ENCODE peak calls at places on chromosome 17, in six cellular contexts. U is heart left ventricle, B is Peyer's patch, T is brain microvascular endothelial cell, S is H1, X is endodermal cell. J is an unnamed sample.

GRCh38 chr17:10380631-10381408 is 8.0 kb upstream of the MYH13 start:
- DNase-seq in U (no peak), B (no peak), T (no peak), S (no peak), X (no peak), J (no peak)

GRCh38 chr17:17516315-17516930 is 20.2 kb upstream of the RASD1 start:
- DNase-seq in U (no peak), B (no peak), T (no peak), S (no peak), X (no peak), J (peak; percentile 21)

GRCh38 chr17:38415250-38416194 is 12.7 kb upstream of the ARHGAP23 start:
- DNase-seq in U (peak; percentile 35), B (no peak), T (peak; percentile 31), S (peak; percentile 86), X (peak; percentile 90), J (no peak)

GRCh38 chr17:1562178-1562643 is 381 bp downstream of the PITPNA start:
- DNase-seq in U (peak; percentile 70), B (no peak), T (no peak), S (no peak), X (peak; percentile 87), J (peak; percentile 83)

GRCh38 chr17:51128089-51128488 is 7.4 kb upstream of the SPAG9 start:
- DNase-seq in U (no peak), B (no peak), T (no peak), S (no peak), X (peak; percentile 63), J (peak; percentile 54)

GRCh38 chr17:36971508-36971907 is 22.8 kb downstream of the AATF start:
- DNase-seq in U (no peak), B (no peak), T (no peak), S (no peak), X (no peak), J (no peak)

GRCh38 chr17:48819466-48819865 is 2.4 kb upstream of the TTLL6 start:
- DNase-seq in U (no peak), B (no peak), T (peak; percentile 15), S (no peak), X (no peak), J (no peak)

GRCh38 chr17:1012823-1013728 is 16.1 kb downstream of the TIMM22 start:
- DNase-seq in U (peak; percentile 22), B (no peak), T (no peak), S (no peak), X (no peak), J (peak; percentile 64)

GRCh38 chr17:7437369-7437863 is 1.9 kb upstream of the FGF11 start:
- DNase-seq in U (no peak), B (no peak), T (no peak), S (no peak), X (peak; percentile 73), J (no peak)

GRCh38 chr17:78040561-78041400 is 82.3 kb downstream of the TNRC6C start:
- DNase-seq in U (peak; percentile 81), B (peak; percentile 44), T (peak; percentile 43), S (no peak), X (peak; percentile 75), J (peak; percentile 59)

GRCh38 chr17:76119409-76120371 is 16.1 kb upstream of the EXOC7 start:
- DNase-seq in U (no peak), B (no peak), T (no peak), S (no peak), X (peak; percentile 74), J (no peak)

GRCh38 chr17:7043544-7044268 is at the start of gene SLC16A11:
- DNase-seq in U (no peak), B (peak; percentile 78), T (no peak), S (peak; percentile 75), X (peak; percentile 78), J (peak; percentile 81)

GRCh38 chr17:15649861-15650391 is 30.4 kb upstream of the FBXW10B start:
- DNase-seq in U (peak; percentile 55), B (no peak), T (peak; percentile 24), S (no peak), X (peak; percentile 40), J (peak; percentile 60)

GRCh38 chr17:51908841-51909537 is 249.5 kb downstream of the CA10 start:
- DNase-seq in U (no peak), B (no peak), T (no peak), S (no peak), X (no peak), J (no peak)

GRCh38 chr17:48753794-48754499 is 25.4 kb upstream of the HOXB13 start:
- DNase-seq in U (no peak), B (no peak), T (no peak), S (no peak), X (no peak), J (no peak)

GRCh38 chr17:77914440-77915254 is 43.9 kb upstream of the TNRC6C start:
- DNase-seq in U (no peak), B (no peak), T (no peak), S (no peak), X (peak; percentile 89), J (peak; percentile 57)

GRCh38 chr17:55577687-55578086 is 66.4 kb upstream of the SMIM36 start:
- DNase-seq in U (peak; percentile 59), B (peak; percentile 53), T (peak; percentile 32), S (no peak), X (no peak), J (peak; percentile 70)

GRCh38 chr17:40915199-40915661 is 22.2 kb downstream of the KRT23 start:
- DNase-seq in U (no peak), B (no peak), T (peak; percentile 81), S (no peak), X (no peak), J (no peak)

GRCh38 chr17:16052486-16052885 is 52.9 kb downstream of the TTC19 start:
- DNase-seq in U (no peak), B (no peak), T (peak; percentile 23), S (no peak), X (no peak), J (no peak)

GRCh38 chr17:63150994-63151464 is 185.0 kb downstream of the TANC2 start:
- DNase-seq in U (no peak), B (no peak), T (no peak), S (no peak), X (peak; percentile 54), J (no peak)

GRCh38 chr17:62067165-62068145 is 2.4 kb upstream of the MED13 start:
- DNase-seq in U (no peak), B (no peak), T (no peak), S (no peak), X (peak; percentile 67), J (no peak)

GRCh38 chr17:75637143-75637538 is 3.9 kb downstream of the SMIM5 start:
- DNase-seq in U (peak; percentile 81), B (no peak), T (no peak), S (peak; percentile 45), X (no peak), J (peak; percentile 87)

GRCh38 chr17:1907818-1908698 is 78.3 kb downstream of the RPA1 start:
- DNase-seq in U (no peak), B (no peak), T (peak; percentile 7), S (peak; percentile 77), X (peak; percentile 88), J (peak; percentile 39)

GRCh38 chr17:2701996-2702741 is 9.4 kb downstream of the CLUH start:
- DNase-seq in U (peak; percentile 18), B (no peak), T (no peak), S (no peak), X (peak; percentile 75), J (no peak)

GRCh38 chr17:7132511-7133094 is 18.0 kb upstream of the ASGR2 start:
- DNase-seq in U (no peak), B (peak; percentile 49), T (peak; percentile 17), S (peak; percentile 79), X (peak; percentile 96), J (no peak)

GRCh38 chr17:34692932-34693331 is 113.5 kb downstream of the TMEM132E start:
- DNase-seq in U (no peak), B (no peak), T (no peak), S (no peak), X (no peak), J (no peak)

GRCh38 chr17:62134397-62134796 is 69.3 kb upstream of the MED13 start:
- DNase-seq in U (no peak), B (no peak), T (no peak), S (no peak), X (no peak), J (no peak)

GRCh38 chr17:42773290-42774035 is at the start of gene VPS25:
- DNase-seq in U (peak; percentile 84), B (peak; percentile 73), T (peak; percentile 68), S (peak; percentile 83), X (peak; percentile 95), J (peak; percentile 91)

GRCh38 chr17:20009302-20010098 is at the start of gene SPECC1:
- DNase-seq in U (peak; percentile 79), B (peak; percentile 73), T (peak; percentile 53), S (peak; percentile 99), X (peak; percentile 98), J (peak; percentile 94)

DNA sequence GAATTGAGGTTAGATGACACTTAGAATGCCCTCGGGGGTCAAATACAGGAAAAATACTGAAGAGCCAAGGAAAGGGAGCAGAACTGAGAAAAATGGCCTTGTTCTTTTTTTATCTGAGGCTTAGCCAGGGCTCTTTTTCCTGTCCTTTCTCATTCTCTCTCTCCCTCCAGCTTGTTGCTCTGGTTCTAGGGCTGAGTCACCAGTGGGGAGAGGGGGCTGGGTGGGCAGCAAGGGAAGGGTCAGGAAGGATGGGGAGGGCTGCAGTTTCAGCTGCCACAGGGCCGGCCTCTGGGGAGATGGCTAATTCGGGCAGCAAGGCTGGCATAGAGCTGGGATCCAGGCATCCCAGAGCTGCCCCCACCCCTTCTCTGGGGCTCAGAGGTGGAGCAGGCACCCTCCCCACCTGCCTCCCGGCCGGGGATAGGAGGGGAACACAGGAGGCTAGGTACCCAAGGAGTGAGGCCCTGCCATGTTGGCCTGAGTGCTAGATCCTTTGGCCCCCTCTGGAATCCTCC is 3.9 kb downstream of the ITGA3 start:
- DNase-seq in U (no peak), B (no peak), T (peak; percentile 49), S (no peak), X (peak; percentile 44), J (no peak)
- H3K27ac ChIP-seq in U (peak overlapping the region; percentile 82), B (peak overlapping the region; percentile 59), T (peak overlapping the region; percentile 45), S (no peak overlapping the region), X (no peak overlapping the region), J (peak overlapping the region; percentile 49)

DNA sequence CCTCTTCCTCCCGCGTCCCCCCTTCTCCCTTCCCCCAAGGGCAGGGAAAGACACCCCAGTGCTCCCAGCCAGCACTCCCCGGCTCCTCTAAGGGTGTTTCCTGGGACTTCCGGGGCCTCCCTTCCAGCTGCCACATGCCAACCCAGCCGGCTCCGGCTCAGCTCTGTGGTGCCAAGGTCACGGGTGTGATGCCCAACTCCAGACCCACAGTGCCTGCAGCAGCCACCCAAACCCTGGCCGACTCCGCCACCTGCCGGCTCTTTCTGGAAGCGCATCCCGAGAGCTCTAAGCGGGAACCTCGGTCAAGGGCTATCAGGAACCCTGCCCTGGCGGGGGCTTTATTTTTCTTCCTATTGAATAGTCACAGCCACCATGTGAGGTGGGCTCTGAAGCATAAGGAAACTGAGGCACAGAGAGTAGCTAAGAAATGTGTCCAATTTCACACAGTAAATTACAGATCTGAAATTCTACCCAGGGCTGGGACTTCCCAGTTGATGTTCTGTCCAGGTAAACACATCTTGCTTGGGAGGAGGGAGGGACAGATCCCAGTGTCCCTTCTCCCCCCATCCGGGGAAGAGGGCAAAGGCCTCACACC is 3.3 kb upstream of the PPP1R1B start:
- DNase-seq in U (peak; percentile 85), B (peak; percentile 85), T (peak; percentile 52), S (peak; percentile 99), X (peak; percentile 98), J (peak; percentile 95)
- H3K4me3 ChIP-seq in U (no peak overlapping the region), B (no peak overlapping the region), T (no peak overlapping the region), S (no peak overlapping the region), X (no peak overlapping the region), J (no peak overlapping the region)

GRCh38 chr17:45861185-45861584 is 16.5 kb downstream of the SPPL2C start:
- DNase-seq in U (no peak), B (no peak), T (no peak), S (no peak), X (no peak), J (no peak)
- H3K27me3 ChIP-seq in U (peaks cover 2% of the 10 kb centered on the region), B (no peaks in the 10 kb centered on the region), T (peaks cover 3% of the 10 kb centered on the region), S (no peaks in the 10 kb centered on the region), X (no peaks in the 10 kb centered on the region), J (no peaks in the 10 kb centered on the region)

GRCh38 chr17:68535903-68536302 is 23.7 kb downstream of the PRKAR1A start:
- DNase-seq in U (no peak), B (no peak), T (no peak), S (no peak), X (no peak), J (no peak)
- H3K27ac ChIP-seq in U (peak overlapping the region; percentile 48), B (no peak overlapping the region), T (no peak overlapping the region), S (no peak overlapping the region), X (no peak overlapping the region), J (peak overlapping the region; percentile 55)